ENCODE peak calls at places on chromosomes 4 and X, in four cellular contexts. Z is pancreas, Q is neuronal stem cell, X is M059J. O is an unnamed sample.

GRCh38 chr4:88528861-88529260 is 5.3 kb upstream of the PYURF start:
- DNase-seq in Z (no peak), Q (no peak), X (no peak), O (no peak)

GRCh38 chr4:48081196-48081595 is 52.9 kb downstream of the TXK start:
- DNase-seq in Z (no peak), Q (no peak), X (peak), O (no peak)

GRCh38 chr4:162075691-162076090 is 88.1 kb downstream of the FSTL5 start:
- DNase-seq in Z (no peak), Q (no peak), X (no peak), O (no peak)

GRCh38 chr4:38128478-38129451 is 168.6 kb downstream of the PTTG2 start:
- DNase-seq in Z (no peak), Q (no peak), X (no peak), O (no peak)

GRCh38 chrX:9340619-9341304 is 124.1 kb upstream of the TBL1X start:
- DNase-seq in Z (peak), Q (no peak), X (peak), O (no peak)

GRCh38 chr4:6196871-6197270 is 3.5 kb downstream of the JAKMIP1 start:
- DNase-seq in Z (no peak), Q (no peak), X (no peak), O (no peak)

GRCh38 chrX:20988118-20988517 is 386.1 kb upstream of the CNKSR2 start:
- DNase-seq in Z (no peak), Q (no peak), X (peak), O (no peak)

GRCh38 chrX:113473418-113473817 is 632.8 kb upstream of the AMOT start:
- DNase-seq in Z (no peak), Q (no peak), X (no peak), O (no peak)

GRCh38 chrX:17656035-17656418 is 81.3 kb upstream of the SCML1 start:
- DNase-seq in Z (no peak), Q (no peak), X (no peak), O (no peak)

GRCh38 chr4:1414831-1415680 is 8.8 kb upstream of the NKX1-1 start:
- DNase-seq in Z (peak), Q (no peak), X (no peak), O (no peak)

GRCh38 chr4:94571301-94571700 is 119.6 kb downstream of the PDLIM5 start:
- DNase-seq in Z (no peak), Q (no peak), X (no peak), O (no peak)

GRCh38 chr4:48693856-48694574 is 86.1 kb downstream of the FRYL start:
- DNase-seq in Z (no peak), Q (no peak), X (no peak), O (no peak)

GRCh38 chrX:5823861-5824260 is 404.8 kb downstream of the NLGN4X start:
- DNase-seq in Z (no peak), Q (no peak), X (no peak), O (no peak)

GRCh38 chr4:137274404-137274803 is 257.9 kb downstream of the PCDH18 start:
- DNase-seq in Z (no peak), Q (no peak), X (peak), O (no peak)

GRCh38 chrX:70494441-70494840 is 49.8 kb downstream of the DLG3 start:
- DNase-seq in Z (no peak), Q (no peak), X (peak), O (no peak)

GRCh38 chrX:41153453-41153852 is 68.2 kb downstream of the USP9X start:
- DNase-seq in Z (no peak), Q (no peak), X (no peak), O (no peak)

GRCh38 chrX:45138525-45138924 is 62.2 kb downstream of the DIPK2B start:
- DNase-seq in Z (no peak), Q (no peak), X (no peak), O (no peak)

GRCh38 chrX:11791090-11791489 is 33.1 kb downstream of the MSL3 start:
- DNase-seq in Z (no peak), Q (no peak), X (peak), O (no peak)

GRCh38 chr4:75099321-75099720 is 166.4 kb downstream of the PARM1 start:
- DNase-seq in Z (no peak), Q (no peak), X (no peak), O (no peak)

GRCh38 chrX:34546366-34546765 is 110.7 kb downstream of the TMEM47 start:
- DNase-seq in Z (no peak), Q (no peak), X (no peak), O (no peak)

GRCh38 chr4:31022702-31023101 is 302.5 kb downstream of the PCDH7 start:
- DNase-seq in Z (no peak), Q (no peak), X (no peak), O (no peak)

GRCh38 chr4:68606240-68606639 is 30.1 kb upstream of the UGT2B17 start:
- DNase-seq in Z (no peak), Q (no peak), X (no peak), O (no peak)

GRCh38 chrX:41684138-41684537 is 4.6 kb upstream of the GPR34 start:
- DNase-seq in Z (peak), Q (no peak), X (no peak), O (no peak)

O was measured in neural crest cell.